ENCODE peak calls at places on chromosomes 6 and 20, in four cellular contexts. One of them, this sample, is unnamed.

GRCh38 chr6:43748765-43749164 is 21.2 kb upstream of the VEGFA start:
- DNase-seq in COR-L47: no peak
- DNase-seq in Ammon's horn: no peak
- DNase-seq in GM23248: no peak
- DNase-seq in this sample: no peak

GRCh38 chr20:1952737-1953530 is 40.9 kb downstream of the PDYN start:
- DNase-seq in COR-L47: peak
- DNase-seq in Ammon's horn: no peak
- DNase-seq in GM23248: no peak
- DNase-seq in this sample: peak

GRCh38 chr20:61949363-61949713 is 116.3 kb downstream of the TAF4 start:
- DNase-seq in COR-L47: no peak
- DNase-seq in GM23248: no peak
- DNase-seq in Ammon's horn: no peak
- DNase-seq in this sample: no peak

GRCh38 chr20:1810572-1810925 is 84.7 kb upstream of the SIRPA start:
- DNase-seq in GM23248: no peak
- DNase-seq in Ammon's horn: no peak
- DNase-seq in COR-L47: no peak
- DNase-seq in this sample: no peak

GRCh38 chr6:15317934-15318902 is 72.3 kb downstream of the JARID2 start:
- DNase-seq in GM23248: no peak
- DNase-seq in Ammon's horn: peak
- DNase-seq in COR-L47: no peak
- DNase-seq in this sample: no peak

GRCh38 chr6:53300656-53301551 is 47.8 kb downstream of the ELOVL5 start:
- DNase-seq in GM23248: peak
- DNase-seq in Ammon's horn: peak
- DNase-seq in COR-L47: no peak
- DNase-seq in this sample: no peak

GRCh38 chr6:30682181-30683117 is 4.0 kb downstream of the PPP1R18 start:
- DNase-seq in GM23248: peak
- DNase-seq in COR-L47: no peak
- DNase-seq in Ammon's horn: peak
- DNase-seq in this sample: peak

GRCh38 chr6:45477785-45478184 is 100.1 kb upstream of the SUPT3H start:
- DNase-seq in Ammon's horn: peak
- DNase-seq in GM23248: no peak
- DNase-seq in COR-L47: no peak
- DNase-seq in this sample: no peak

GRCh38 chr6:90294989-90295853 is 1.4 kb downstream of the BACH2 start:
- DNase-seq in Ammon's horn: peak
- DNase-seq in COR-L47: peak
- DNase-seq in GM23248: peak
- DNase-seq in this sample: no peak

GRCh38 chr6:111888928-111889696 is 15.9 kb upstream of the FYN start:
- DNase-seq in Ammon's horn: peak
- DNase-seq in GM23248: peak
- DNase-seq in COR-L47: peak
- DNase-seq in this sample: no peak

GRCh38 chr6:36871686-36872085 is 2.9 kb downstream of the PPIL1 start:
- DNase-seq in COR-L47: no peak
- DNase-seq in Ammon's horn: no peak
- DNase-seq in GM23248: no peak
- DNase-seq in this sample: no peak

GRCh38 chr6:143510991-143511891 is at the start of gene FUCA2:
- DNase-seq in COR-L47: peak
- DNase-seq in GM23248: peak
- DNase-seq in Ammon's horn: peak
- DNase-seq in this sample: peak

GRCh38 chr6:106155219-106155830 is 69.2 kb downstream of the PRDM1 start:
- DNase-seq in GM23248: peak
- DNase-seq in COR-L47: no peak
- DNase-seq in Ammon's horn: no peak
- DNase-seq in this sample: no peak

GRCh38 chr20:54622338-54623280 is 147.2 kb downstream of the DOK5 start:
- DNase-seq in COR-L47: no peak
- DNase-seq in Ammon's horn: no peak
- DNase-seq in GM23248: peak
- DNase-seq in this sample: no peak

GRCh38 chr6:20483902-20484497 is 50.3 kb upstream of the CDKAL1 start:
- DNase-seq in GM23248: peak
- DNase-seq in Ammon's horn: peak
- DNase-seq in COR-L47: peak
- DNase-seq in this sample: no peak

GRCh38 chr6:2942916-2943563 is 28.3 kb downstream of the SERPINB6 start:
- DNase-seq in Ammon's horn: no peak
- DNase-seq in COR-L47: no peak
- DNase-seq in GM23248: no peak
- DNase-seq in this sample: no peak

GRCh38 chr6:1890071-1890470 is 280.4 kb downstream of the FOXC1 start:
- DNase-seq in GM23248: no peak
- DNase-seq in COR-L47: no peak
- DNase-seq in Ammon's horn: no peak
- DNase-seq in this sample: no peak

GRCh38 chr6:161151059-161151645 is 122.7 kb downstream of the AGPAT4 start:
- DNase-seq in Ammon's horn: peak
- DNase-seq in GM23248: no peak
- DNase-seq in COR-L47: no peak
- DNase-seq in this sample: no peak

GRCh38 chr6:30931959-30932645 is at the start of gene SFTA2:
- DNase-seq in GM23248: no peak
- DNase-seq in Ammon's horn: no peak
- DNase-seq in COR-L47: no peak
- DNase-seq in this sample: no peak

GRCh38 chr20:50403565-50404418 is 106.4 kb upstream of the PTPN1 start:
- DNase-seq in COR-L47: no peak
- DNase-seq in GM23248: no peak
- DNase-seq in Ammon's horn: no peak
- DNase-seq in this sample: no peak

GRCh38 chr6:151284012-151284411 is 44.2 kb downstream of the AKAP12 start:
- DNase-seq in GM23248: no peak
- DNase-seq in Ammon's horn: no peak
- DNase-seq in COR-L47: no peak
- DNase-seq in this sample: no peak

GRCh38 chr6:163287626-163288025 is 126.9 kb upstream of the QKI start:
- DNase-seq in GM23248: no peak
- DNase-seq in COR-L47: no peak
- DNase-seq in Ammon's horn: no peak
- DNase-seq in this sample: no peak

GRCh38 chr6:169921853-169922779 is 170.7 kb downstream of the ERMARD start:
- DNase-seq in GM23248: no peak
- DNase-seq in Ammon's horn: no peak
- DNase-seq in COR-L47: no peak
- DNase-seq in this sample: no peak

This sample was measured in GM12878.